ENCODE peak calls at places on chromosomes 6 and 20, in nine cellular contexts. Y is HCT116, V is transverse colon, D is uterus, P is GM23338, X is BE2C, F is ascending aorta, L is heart right ventricle, R is fibroblast of lung. S is an unnamed sample. For H3K36me3, the result is how much of the 10 kb centered on the place peaks cover.

GRCh38 chr20:2140561-2140960 is 38.9 kb downstream of the STK35 start:
- DNase-seq in X (no peak), Y (no peak), D (peak), R (peak), V (peak), P (no peak), F (no peak), L (peak), S (peak)

GRCh38 chr6:35086636-35087360 is 54.3 kb downstream of the TCP11 start:
- DNase-seq in D (no peak), P (no peak), R (no peak), F (no peak), L (no peak), Y (no peak), V (no peak), X (no peak), S (no peak)

GRCh38 chr20:34525709-34526416 is 9.6 kb downstream of the DYNLRB1 start:
- DNase-seq in Y (peak), X (peak), L (peak), F (peak), V (peak), P (no peak), D (peak), R (peak), S (peak)

GRCh38 chr6:132060591-132060990 is 109.4 kb upstream of the CCN2 start:
- DNase-seq in X (no peak), F (no peak), P (no peak), Y (no peak), R (peak), D (no peak), V (no peak), L (no peak), S (peak)

GRCh38 chr6:45431314-45432058 is 53.8 kb upstream of the SUPT3H start:
- DNase-seq in X (no peak), R (no peak), V (no peak), P (no peak), D (no peak), F (no peak), Y (no peak), L (no peak), S (no peak)

GRCh38 chr6:160733045-160733646 is 31.1 kb downstream of the PLG start:
- DNase-seq in R (peak), V (peak), Y (peak), P (peak), F (no peak), D (peak), X (peak), L (peak), S (peak)

GRCh38 chr6:44636576-44637248 is 249.2 kb downstream of the CDC5L start:
- DNase-seq in X (no peak), L (no peak), Y (no peak), R (no peak), V (no peak), F (no peak), D (no peak), P (no peak), S (no peak)

GRCh38 chr6:166625356-166625755 is 1.7 kb downstream of the RPS6KA2 start:
- DNase-seq in F (no peak), L (no peak), P (no peak), D (no peak), V (no peak), Y (no peak), X (no peak), R (peak), S (peak)

GRCh38 chr6:158008894-158009891 is 27.5 kb downstream of the SYNJ2 start:
- DNase-seq in F (no peak), X (peak), Y (no peak), L (peak), D (peak), R (peak), V (peak), P (no peak), S (peak)

GRCh38 chr6:82365011-82365751 is 1.6 kb downstream of the TPBG start:
- DNase-seq in X (peak), F (no peak), R (peak), D (peak), P (peak), L (no peak), Y (peak), V (peak), S (peak)

GRCh38 chr6:99641270-99641669 is 34.6 kb downstream of the PRDM13 start:
- DNase-seq in F (no peak), V (no peak), L (no peak), P (no peak), X (no peak), Y (no peak), R (no peak), D (no peak), S (no peak)

GRCh38 chr20:46065691-46066090 is 24.1 kb downstream of the NCOA5 start:
- DNase-seq in P (no peak), D (no peak), V (no peak), Y (no peak), R (no peak), X (no peak), L (no peak), F (no peak), S (no peak)

GRCh38 chr6:105077592-105078463 is 102.0 kb downstream of the POPDC3 start:
- DNase-seq in X (no peak), P (peak), V (no peak), Y (peak), F (no peak), L (no peak), R (peak), D (no peak), S (peak)

GRCh38 chr6:120478650-120479049 is 855.6 kb downstream of the TBC1D32 start:
- DNase-seq in X (no peak), P (no peak), R (no peak), D (no peak), Y (no peak), V (no peak), F (no peak), L (no peak), S (no peak)

GRCh38 chr20:56513096-56513806 is 11.3 kb upstream of the FAM209A start:
- DNase-seq in V (no peak), P (peak), D (no peak), F (no peak), L (no peak), Y (no peak), R (no peak), X (no peak), S (no peak)

GRCh38 chr6:113671440-113671839 is 185.7 kb upstream of the MARCKS start:
- DNase-seq in V (no peak), Y (no peak), R (peak), F (no peak), P (no peak), L (no peak), D (no peak), X (no peak), S (no peak)

GRCh38 chr6:7172605-7173185 is 64.9 kb downstream of the RREB1 start:
- DNase-seq in Y (no peak), V (no peak), R (peak), L (no peak), P (no peak), F (no peak), D (no peak), X (no peak), S (no peak)

GRCh38 chr6:44064089-44064947 is 62.9 kb downstream of the MRPL14 start:
- DNase-seq in R (peak), V (peak), Y (no peak), D (peak), F (peak), L (peak), X (no peak), P (no peak), S (no peak)

GRCh38 chr6:66555082-66555481 is 848.1 kb upstream of the EYS start:
- DNase-seq in X (no peak), L (no peak), D (no peak), F (no peak), R (no peak), P (no peak), V (no peak), Y (no peak), S (no peak)

GRCh38 chr6:27650620-27651370 is 177.9 kb upstream of the ZNF184 start:
- DNase-seq in F (no peak), L (no peak), V (no peak), X (peak), R (peak), Y (peak), D (no peak), P (peak), S (peak)

GRCh38 chr6:33914519-33915120 is 110.8 kb upstream of the MLN start:
- DNase-seq in Y (no peak), V (peak), P (no peak), X (no peak), F (no peak), R (no peak), L (no peak), D (no peak), S (no peak)

GRCh38 chr6:43021270-43022047 is at the start of gene RRP36:
- DNase-seq in R (peak), P (peak), X (peak), Y (no peak), V (peak), L (peak), D (peak), F (peak), S (peak)
- H3K36me3 ChIP-seq in R (under half), P (under half), X (under half), Y (under half), V (under half), L (half or more), D (under half), F (under half), S (under half)

GRCh38 chr6:52530351-52530750 is 46.5 kb downstream of the TRAM2 start:
- DNase-seq in X (no peak), F (no peak), L (no peak), Y (no peak), D (no peak), R (no peak), V (no peak), P (no peak), S (no peak)
- H3K36me3 ChIP-seq in X (under half), F (under half), L (under half), Y (under half), D (under half), R (under half), V (under half), P (under half), S (under half)

GRCh38 chr6:36597775-36598174 is 3.6 kb downstream of the SRSF3 start:
- DNase-seq in Y (no peak), R (no peak), V (peak), F (no peak), P (no peak), X (no peak), D (no peak), L (no peak), S (no peak)

GRCh38 chr6:36594816-36595167 is 630 bp downstream of the SRSF3 start:
- DNase-seq in Y (no peak), P (no peak), D (no peak), L (no peak), F (no peak), X (no peak), R (peak), V (no peak), S (no peak)

GRCh38 chr6:36595168-36595818 is 1.1 kb downstream of the SRSF3 start:
- DNase-seq in F (no peak), L (peak), Y (no peak), P (peak), R (peak), X (no peak), D (no peak), V (no peak), S (peak)

GRCh38 chr6:36598326-36598725 is 4.2 kb downstream of the SRSF3 start:
- DNase-seq in Y (no peak), P (no peak), X (no peak), V (peak), L (no peak), R (no peak), F (no peak), D (no peak), S (no peak)

GRCh38 chr6:36596359-36596758 is 2.2 kb downstream of the SRSF3 start:
- DNase-seq in F (no peak), D (no peak), Y (no peak), L (no peak), X (no peak), P (no peak), V (peak), R (no peak), S (no peak)
- H3K36me3 ChIP-seq in F (under half), D (under half), Y (half or more), L (under half), X (half or more), P (half or more), V (under half), R (under half), S (under half)

DNA sequence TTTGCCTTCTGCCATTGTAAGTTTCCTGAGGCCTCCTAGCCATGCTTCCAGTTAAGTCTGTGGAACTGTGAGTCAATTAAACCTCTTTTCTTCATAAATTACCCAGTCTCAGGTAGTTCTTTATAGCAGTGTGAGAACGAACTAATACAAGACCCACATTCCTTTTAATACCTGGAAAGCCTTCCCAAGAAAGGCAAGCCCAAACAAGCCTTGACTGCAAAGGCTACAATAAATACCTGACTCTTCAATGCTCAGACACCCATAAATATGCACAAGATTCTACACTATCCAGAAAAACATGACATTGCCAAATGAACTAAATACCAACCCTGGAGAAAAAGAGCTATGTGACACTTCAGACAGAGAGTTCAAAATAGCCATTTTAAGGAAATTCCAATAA is 338.8 kb downstream of the HAO1 start:
- DNase-seq in L (no peak), Y (no peak), D (no peak), V (no peak), X (no peak), F (no peak), P (no peak), R (no peak), S (no peak)
- H3K36me3 ChIP-seq in L (under half), Y (under half), D (under half), V (under half), X (under half), F (under half), P (under half), R (under half), S (under half)

GRCh38 chr20:528923-529594 is 14.5 kb downstream of the CSNK2A1 start:
- DNase-seq in L (no peak), X (no peak), P (no peak), D (no peak), F (no peak), R (peak), V (no peak), Y (peak), S (peak)

GRCh38 chr20:535958-536357 is 7.6 kb downstream of the CSNK2A1 start:
- DNase-seq in Y (no peak), F (no peak), D (no peak), L (no peak), P (no peak), V (peak), X (no peak), R (no peak), S (no peak)

GRCh38 chr20:531608-532007 is 12.0 kb downstream of the CSNK2A1 start:
- DNase-seq in X (no peak), L (no peak), F (no peak), D (no peak), V (no peak), P (no peak), R (no peak), Y (no peak), S (no peak)

GRCh38 chr20:536426-537012 is 7.1 kb downstream of the CSNK2A1 start:
- DNase-seq in L (no peak), R (no peak), X (no peak), V (no peak), P (no peak), Y (no peak), F (no peak), D (no peak), S (no peak)

GRCh38 chr20:532530-532929 is 11.1 kb downstream of the CSNK2A1 start:
- DNase-seq in X (no peak), D (no peak), V (no peak), P (no peak), F (no peak), Y (no peak), R (no peak), L (no peak), S (no peak)
- H3K36me3 ChIP-seq in X (under half), D (under half), V (under half), P (under half), F (under half), Y (under half), R (under half), L (under half), S (under half)

DNA sequence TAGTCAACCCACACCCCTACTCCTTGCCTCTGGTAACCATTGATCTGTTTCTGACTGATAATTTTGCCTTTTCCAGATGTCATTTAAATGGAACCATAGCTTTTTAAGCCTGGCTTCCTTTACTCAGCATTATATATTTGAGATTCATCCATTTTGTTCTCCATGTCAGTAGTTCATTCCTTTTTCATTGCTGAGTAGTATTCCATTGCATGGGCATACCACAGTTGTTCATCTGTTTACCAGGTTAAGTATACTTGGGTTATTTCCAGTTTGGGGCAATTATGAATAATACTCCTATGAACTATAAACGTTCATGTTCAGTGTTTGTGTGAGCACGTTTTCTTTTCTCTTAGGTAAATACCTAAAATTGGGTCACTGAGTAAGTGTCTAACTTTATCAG is 25.1 kb downstream of the FGD2 start:
- DNase-seq in D (no peak), L (no peak), P (no peak), F (no peak), V (no peak), Y (no peak), R (no peak), X (no peak), S (no peak)
- H3K36me3 ChIP-seq in D (under half), L (under half), P (under half), F (under half), V (under half), Y (under half), R (under half), X (under half), S (under half)

GRCh38 chr6:63677282-63677681 is 41.7 kb downstream of the PHF3 start:
- DNase-seq in R (peak), L (no peak), X (no peak), Y (no peak), F (no peak), D (no peak), P (no peak), V (no peak), S (peak)
- H3K36me3 ChIP-seq in R (under half), L (under half), X (under half), Y (under half), F (under half), D (under half), P (under half), V (under half), S (under half)

GRCh38 chr6:41289815-41290214 is 3.3 kb upstream of the TREM1 start:
- DNase-seq in F (no peak), X (no peak), R (no peak), Y (no peak), V (no peak), L (no peak), D (no peak), P (no peak), S (no peak)

GRCh38 chr6:41298785-41299498 is 12.5 kb upstream of the TREM1 start:
- DNase-seq in P (no peak), V (no peak), X (no peak), L (no peak), D (no peak), R (no peak), Y (no peak), F (no peak), S (no peak)

GRCh38 chr6:41291717-41292116 is 5.2 kb upstream of the TREM1 start:
- DNase-seq in P (no peak), R (no peak), F (no peak), V (no peak), X (no peak), Y (no peak), D (no peak), L (no peak), S (no peak)

GRCh38 chr6:41294463-41294862 is 8.0 kb upstream of the TREM1 start:
- DNase-seq in D (no peak), Y (no peak), R (no peak), F (no peak), V (no peak), L (no peak), X (no peak), P (no peak), S (no peak)
- H3K36me3 ChIP-seq in D (under half), Y (under half), R (under half), F (under half), V (under half), L (under half), X (under half), P (under half), S (under half)

DNA sequence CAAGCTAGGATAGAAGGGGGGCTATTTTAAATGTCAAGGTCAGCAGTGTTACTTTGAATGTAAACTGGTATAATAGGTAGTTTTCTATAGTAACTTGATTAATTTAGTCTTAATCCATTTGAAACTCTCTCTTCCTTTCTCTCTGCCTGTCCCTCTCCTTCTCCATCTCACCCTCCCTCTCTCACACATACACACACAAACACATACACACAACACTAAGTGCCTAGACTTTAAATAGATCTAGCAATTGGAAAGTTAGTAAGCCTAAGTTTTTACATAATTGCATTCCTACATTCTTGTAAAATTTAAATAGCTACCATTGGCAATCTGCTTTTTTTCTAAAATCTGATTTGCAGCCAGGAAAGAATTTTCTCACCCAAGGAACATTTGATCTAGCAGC is 15.8 kb downstream of the GFRA4 start:
- DNase-seq in Y (no peak), P (no peak), L (no peak), F (no peak), D (no peak), X (no peak), R (no peak), V (no peak), S (no peak)
- H3K36me3 ChIP-seq in Y (under half), P (under half), L (half or more), F (under half), D (under half), X (under half), R (under half), V (under half), S (under half)

DNA sequence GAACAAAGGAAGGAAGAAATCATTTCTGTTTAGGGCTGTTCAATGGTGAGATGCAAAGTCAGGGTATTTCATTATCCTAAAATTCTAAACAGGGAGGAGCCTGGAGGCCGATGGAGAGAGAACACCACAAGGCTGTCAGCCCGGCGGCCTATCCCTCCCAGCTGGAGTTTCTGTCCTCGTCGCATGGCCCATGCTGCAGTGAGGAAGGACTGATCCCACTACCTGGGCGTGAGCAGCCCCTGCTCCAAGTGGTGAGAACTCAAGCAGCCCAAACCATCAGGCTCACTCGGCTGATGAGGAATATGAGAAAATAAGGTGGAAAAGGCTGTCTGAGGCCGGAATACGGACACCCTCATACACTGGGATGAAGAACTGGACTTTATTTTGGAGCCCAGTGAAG is 30.8 kb downstream of the DIDO1 start:
- DNase-seq in X (no peak), V (no peak), R (no peak), P (no peak), L (no peak), F (no peak), Y (no peak), D (no peak), S (no peak)
- H3K36me3 ChIP-seq in X (half or more), V (under half), R (under half), P (half or more), L (half or more), F (half or more), Y (under half), D (under half), S (under half)